ENCODE peak calls at places on chromosomes 3 and 15, in four cellular contexts. H is HCT116, B is H1, I is SK-N-SH. N is an unnamed sample.

GRCh38 chr3:160566499-160566898 is 1.1 kb upstream of the KPNA4 start:
- DNase-seq in H (no peak), B (no peak), I (no peak), N (no peak)

GRCh38 chr3:30692498-30693130 is 86.2 kb downstream of the TGFBR2 start:
- DNase-seq in H (no peak), B (no peak), I (no peak), N (peak; percentile 57)

GRCh38 chr3:107959767-107960166 is 131.1 kb downstream of the CD47 start:
- DNase-seq in H (no peak), B (no peak), I (no peak), N (no peak)

GRCh38 chr3:170572665-170573253 is 13.1 kb downstream of the SLC7A14 start:
- DNase-seq in H (no peak), B (no peak), I (no peak), N (no peak)

GRCh38 chr3:143600762-143601161 is 247.5 kb downstream of the SLC9A9 start:
- DNase-seq in H (no peak), B (no peak), I (no peak), N (no peak)

GRCh38 chr15:87294854-87295253 is 961.7 kb downstream of the NTRK3 start:
- DNase-seq in H (no peak), B (no peak), I (no peak), N (no peak)

GRCh38 chr3:11459147-11459837 is 184.4 kb downstream of the VGLL4 start:
- DNase-seq in H (no peak), B (no peak), I (no peak), N (no peak)

GRCh38 chr3:16849240-16849639 is 35.5 kb upstream of the PLCL2 start:
- DNase-seq in H (no peak), B (no peak), I (no peak), N (no peak)

GRCh38 chr3:71520186-71521020 is 63.1 kb downstream of the FOXP1 start:
- DNase-seq in H (no peak), B (no peak), I (no peak), N (no peak)

GRCh38 chr3:158780795-158781590 is 20.9 kb upstream of the MFSD1 start:
- DNase-seq in H (no peak), B (no peak), I (no peak), N (no peak)

GRCh38 chr3:151553873-151554272 is 93.0 kb upstream of the IGSF10 start:
- DNase-seq in H (no peak), B (no peak), I (no peak), N (no peak)

GRCh38 chr3:192830279-192831110 is 87.2 kb downstream of the MB21D2 start:
- DNase-seq in H (no peak), B (no peak), I (no peak), N (no peak)

GRCh38 chr3:124812291-124813265 is 74.6 kb downstream of the ITGB5 start:
- DNase-seq in H (peak; percentile 82), B (no peak), I (no peak), N (peak; percentile 74)

GRCh38 chr3:141431411-141432378 is 55.1 kb upstream of the RASA2 start:
- DNase-seq in H (no peak), B (no peak), I (no peak), N (peak; percentile 95)

GRCh38 chr3:56415672-56416071 is 52.6 kb downstream of the ERC2 start:
- DNase-seq in H (no peak), B (no peak), I (no peak), N (no peak)

GRCh38 chr15:79977431-79977940 is 6.5 kb upstream of the BCL2A1 start:
- DNase-seq in H (no peak), B (no peak), I (no peak), N (no peak)

GRCh38 chr3:50602675-50603191 is 8.8 kb downstream of the CISH start:
- DNase-seq in H (no peak), B (no peak), I (no peak), N (no peak)

GRCh38 chr3:12286927-12287726 is 1.7 kb upstream of the PPARG start:
- DNase-seq in H (no peak), B (peak; percentile 58), I (peak; percentile 54), N (no peak)

GRCh38 chr15:90060797-90061196 is 41.5 kb downstream of the IDH2 start:
- DNase-seq in H (no peak), B (no peak), I (no peak), N (no peak)

GRCh38 chr15:94306700-94307650 is 75.6 kb downstream of the MCTP2 start:
- DNase-seq in H (no peak), B (no peak), I (no peak), N (no peak)

GRCh38 chr3:42213417-42213816 is 52.6 kb downstream of the CCK start:
- DNase-seq in H (no peak), B (no peak), I (no peak), N (no peak)

DNA sequence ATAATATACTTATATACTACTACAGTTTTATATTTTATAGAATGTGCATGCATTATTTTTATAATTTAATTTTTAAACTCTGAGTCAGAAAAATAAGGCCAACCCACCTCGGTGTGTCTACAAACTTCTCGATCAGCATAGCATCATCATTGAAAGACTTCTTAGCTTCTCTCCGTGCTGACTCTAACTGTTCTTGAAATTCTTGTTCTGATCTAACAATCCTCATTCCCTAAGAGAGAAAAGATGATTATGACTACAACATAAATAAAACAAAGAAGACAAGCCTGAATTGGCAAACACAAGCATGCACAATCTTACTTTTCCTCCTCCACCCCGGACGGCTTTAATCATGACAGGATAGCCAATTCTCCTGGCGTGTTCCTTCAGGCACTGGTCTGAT is 28.4 kb downstream of the MCCC1 start:
- DNase-seq in H (no peak), B (no peak), I (no peak), N (no peak)
- TF ChIP-seq POLR2AphosphoS5 in H (no peak), B (no peak), I (no peak), N (no peak)

GRCh38 chr15:69304176-69304533 is 5.4 kb downstream of the PAQR5 start:
- DNase-seq in H (peak; percentile 35), B (no peak), I (no peak), N (peak; percentile 25)
- H2AFZ ChIP-seq in H (no peak overlapping the region), B (no peak overlapping the region), I (no peak overlapping the region), N (no peak overlapping the region)

GRCh38 chr15:52922871-52923270 is 132.7 kb upstream of the ONECUT1 start:
- DNase-seq in H (no peak), B (no peak), I (no peak), N (no peak)
- TF ChIP-seq POLR2AphosphoS5 in H (no peak), B (no peak), I (no peak), N (no peak)

GRCh38 chr15:95561463-95561862 is 769.0 kb upstream of the NR2F2 start:
- DNase-seq in H (no peak), B (no peak), I (no peak), N (no peak)

GRCh38 chr15:95565702-95566101 is 764.8 kb upstream of the NR2F2 start:
- DNase-seq in H (no peak), B (no peak), I (no peak), N (no peak)

GRCh38 chr15:95567686-95568085 is 762.8 kb upstream of the NR2F2 start:
- DNase-seq in H (no peak), B (no peak), I (no peak), N (no peak)

GRCh38 chr15:95563634-95564033 is 766.9 kb upstream of the NR2F2 start:
- DNase-seq in H (no peak), B (no peak), I (no peak), N (no peak)

GRCh38 chr15:95565201-95565600 is 765.3 kb upstream of the NR2F2 start:
- DNase-seq in H (no peak), B (no peak), I (no peak), N (no peak)
- H2AFZ ChIP-seq in H (no peak overlapping the region), B (no peak overlapping the region), I (no peak overlapping the region), N (no peak overlapping the region)

DNA sequence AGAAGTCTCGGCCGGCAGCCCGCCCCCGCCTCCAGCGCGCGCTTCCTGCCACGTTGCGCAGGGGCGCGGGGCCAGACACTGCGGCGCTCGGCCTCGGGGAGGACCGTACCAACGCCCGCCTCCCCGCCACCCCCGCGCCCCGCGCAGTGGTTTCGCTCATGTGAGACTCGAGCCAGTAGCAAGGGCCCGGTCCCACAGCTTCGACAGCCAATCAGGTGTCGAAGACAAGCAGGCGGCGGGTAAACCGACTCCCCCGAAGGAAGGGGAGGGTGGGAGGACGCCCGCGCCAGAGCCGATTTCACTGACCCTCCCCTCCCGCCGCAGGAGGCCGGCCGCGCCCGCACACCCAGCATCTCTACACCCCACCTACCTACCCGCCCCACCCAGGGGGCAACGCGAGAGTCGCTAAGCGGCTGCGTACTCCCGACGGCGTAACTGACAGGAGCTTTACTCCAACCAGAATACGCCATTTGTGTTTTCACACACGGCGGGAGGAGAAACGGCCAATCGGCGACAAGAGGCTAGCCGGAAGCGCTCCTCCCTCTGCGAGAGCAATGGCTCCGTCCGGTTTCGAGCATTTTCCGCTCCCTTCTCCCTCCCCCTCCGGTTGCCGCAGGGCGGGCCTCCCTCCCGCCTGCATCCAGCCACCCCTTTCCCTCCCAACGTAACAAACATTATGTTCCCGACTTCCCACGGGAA is 634 bp upstream of the SETD5 start:
- DNase-seq in H (peak; percentile 98), B (peak; percentile 98), I (peak; percentile 91), N (peak; percentile 98)
- TF ChIP-seq POLR2AphosphoS5 in H (peak; percentile 18), B (peak; percentile 97), I (no peak), N (no peak)

GRCh38 chr3:139533781-139534443 is 5.6 kb downstream of the RBP1 start:
- DNase-seq in H (peak; percentile 69), B (no peak), I (peak; percentile 71), N (peak; percentile 35)

GRCh38 chr3:139532996-139533395 is 6.5 kb downstream of the RBP1 start:
- DNase-seq in H (no peak), B (no peak), I (peak; percentile 34), N (no peak)

GRCh38 chr3:139534444-139534812 is 5.1 kb downstream of the RBP1 start:
- DNase-seq in H (peak; percentile 77), B (no peak), I (no peak), N (no peak)

GRCh38 chr3:139537325-139537724 is 2.2 kb downstream of the RBP1 start:
- DNase-seq in H (peak; percentile 72), B (no peak), I (peak; percentile 64), N (peak; percentile 49)

GRCh38 chr3:139534992-139535879 is 4.3 kb downstream of the RBP1 start:
- DNase-seq in H (no peak), B (no peak), I (peak; percentile 77), N (peak; percentile 44)
- H2AFZ ChIP-seq in H (no peak overlapping the region), B (no peak overlapping the region), I (peak overlapping the region; percentile 50), N (no peak overlapping the region)

DNA sequence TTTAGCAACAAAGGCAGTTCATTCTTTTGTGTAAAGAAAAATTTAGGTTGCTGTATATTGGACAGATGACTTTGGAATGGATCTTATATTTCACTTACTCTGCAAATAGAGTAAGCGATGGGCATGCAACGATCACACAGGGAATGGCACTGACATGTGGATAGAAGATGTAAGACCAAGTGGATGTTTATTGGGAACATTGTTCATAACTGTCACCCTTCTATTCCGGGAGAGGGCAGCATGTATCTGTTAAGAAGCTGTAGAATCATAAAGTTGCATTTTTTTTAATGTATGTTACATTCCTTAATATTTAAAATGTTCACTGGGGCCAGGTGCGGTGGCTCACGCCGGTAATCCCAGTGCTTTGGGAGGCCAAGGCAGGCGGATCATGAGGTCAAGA is 41.2 kb downstream of the HPS3 start:
- DNase-seq in H (no peak), B (no peak), I (no peak), N (no peak)
- TF ChIP-seq POLR2AphosphoS5 in H (no peak), B (no peak), I (no peak), N (peak; percentile 14)

DNA sequence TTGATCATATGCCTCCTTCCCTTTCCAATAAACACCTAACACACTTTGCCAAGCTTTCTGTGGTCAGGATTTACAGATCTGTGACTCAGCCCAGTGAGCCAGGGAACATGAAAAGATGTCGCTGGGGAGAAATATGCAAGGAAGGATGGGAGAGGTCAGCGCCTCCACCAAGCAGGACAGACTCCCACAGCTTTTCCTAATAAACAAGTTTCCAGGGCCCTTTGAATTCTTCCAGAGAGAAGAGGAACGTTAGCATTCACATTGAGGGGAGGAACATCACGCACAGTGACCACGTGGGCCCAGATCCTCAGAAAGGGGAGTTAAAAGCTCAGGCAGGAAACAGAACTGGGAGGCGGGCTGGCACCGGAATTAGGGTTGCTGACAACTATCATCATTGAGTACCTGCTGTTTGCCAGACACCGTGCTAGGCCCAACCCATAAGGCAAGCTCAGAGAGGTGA is 33.3 kb upstream of the MRPS22 start:
- DNase-seq in H (peak; percentile 94), B (no peak), I (no peak), N (no peak)
- H2AFZ ChIP-seq in H (no peak overlapping the region), B (no peak overlapping the region), I (peak overlapping the region; percentile 61), N (no peak overlapping the region)